ENCODE peak calls at places on chromosomes 7 and 10, in ten cellular contexts. One of them, this sample, is unnamed.

GRCh38 chr7:132225216-132226030 is 350.8 kb downstream of the PLXNA4 start:
- DNase-seq in CD4-positive, alpha-beta T cell: no peak
- DNase-seq in breast epithelium: peak
- DNase-seq in progenitor cell of endocrine pancreas: no peak
- DNase-seq in stomach: peak
- DNase-seq in choroid plexus epithelial cell: no peak
- DNase-seq in fibroblast of the aortic adventitia: no peak
- DNase-seq in heart right ventricle: peak
- DNase-seq in Caco-2: no peak
- DNase-seq in psoas muscle: no peak
- DNase-seq in this sample: no peak

GRCh38 chr7:72152171-72153131 is 259.7 kb downstream of the CALN1 start:
- DNase-seq in stomach: peak
- DNase-seq in progenitor cell of endocrine pancreas: no peak
- DNase-seq in CD4-positive, alpha-beta T cell: no peak
- DNase-seq in fibroblast of the aortic adventitia: no peak
- DNase-seq in choroid plexus epithelial cell: no peak
- DNase-seq in Caco-2: no peak
- DNase-seq in breast epithelium: no peak
- DNase-seq in heart right ventricle: no peak
- DNase-seq in psoas muscle: no peak
- DNase-seq in this sample: no peak

GRCh38 chr10:102645388-102645740 is 1.1 kb downstream of the TRIM8 start:
- DNase-seq in psoas muscle: peak
- DNase-seq in heart right ventricle: peak
- DNase-seq in choroid plexus epithelial cell: no peak
- DNase-seq in progenitor cell of endocrine pancreas: peak
- DNase-seq in breast epithelium: peak
- DNase-seq in fibroblast of the aortic adventitia: no peak
- DNase-seq in Caco-2: peak
- DNase-seq in stomach: peak
- DNase-seq in CD4-positive, alpha-beta T cell: peak
- DNase-seq in this sample: peak

GRCh38 chr10:99172130-99172738 is 63.4 kb downstream of the HPSE2 start:
- DNase-seq in fibroblast of the aortic adventitia: peak
- DNase-seq in breast epithelium: no peak
- DNase-seq in choroid plexus epithelial cell: peak
- DNase-seq in heart right ventricle: no peak
- DNase-seq in Caco-2: peak
- DNase-seq in progenitor cell of endocrine pancreas: peak
- DNase-seq in stomach: no peak
- DNase-seq in CD4-positive, alpha-beta T cell: no peak
- DNase-seq in psoas muscle: no peak
- DNase-seq in this sample: no peak

GRCh38 chr10:34889004-34889869 is 74.1 kb upstream of the PARD3 start:
- DNase-seq in choroid plexus epithelial cell: no peak
- DNase-seq in heart right ventricle: no peak
- DNase-seq in psoas muscle: no peak
- DNase-seq in CD4-positive, alpha-beta T cell: no peak
- DNase-seq in Caco-2: no peak
- DNase-seq in progenitor cell of endocrine pancreas: no peak
- DNase-seq in fibroblast of the aortic adventitia: no peak
- DNase-seq in breast epithelium: no peak
- DNase-seq in stomach: no peak
- DNase-seq in this sample: no peak

GRCh38 chr10:28677889-28678686 is 767 bp downstream of the BAMBI start:
- DNase-seq in fibroblast of the aortic adventitia: peak
- DNase-seq in progenitor cell of endocrine pancreas: peak
- DNase-seq in Caco-2: peak
- DNase-seq in heart right ventricle: peak
- DNase-seq in stomach: peak
- DNase-seq in choroid plexus epithelial cell: peak
- DNase-seq in breast epithelium: no peak
- DNase-seq in psoas muscle: peak
- DNase-seq in CD4-positive, alpha-beta T cell: no peak
- DNase-seq in this sample: no peak

GRCh38 chr7:98836811-98837631 is 32.8 kb downstream of the TMEM130 start:
- DNase-seq in breast epithelium: no peak
- DNase-seq in heart right ventricle: peak
- DNase-seq in CD4-positive, alpha-beta T cell: no peak
- DNase-seq in fibroblast of the aortic adventitia: peak
- DNase-seq in Caco-2: peak
- DNase-seq in choroid plexus epithelial cell: peak
- DNase-seq in psoas muscle: no peak
- DNase-seq in progenitor cell of endocrine pancreas: peak
- DNase-seq in stomach: peak
- DNase-seq in this sample: no peak

GRCh38 chr7:40356312-40356711 is 221.5 kb downstream of the SUGCT start:
- DNase-seq in psoas muscle: no peak
- DNase-seq in progenitor cell of endocrine pancreas: no peak
- DNase-seq in choroid plexus epithelial cell: no peak
- DNase-seq in stomach: no peak
- DNase-seq in heart right ventricle: no peak
- DNase-seq in CD4-positive, alpha-beta T cell: no peak
- DNase-seq in fibroblast of the aortic adventitia: peak
- DNase-seq in breast epithelium: no peak
- DNase-seq in Caco-2: no peak
- DNase-seq in this sample: no peak

GRCh38 chr7:3264693-3265339 is 36.2 kb upstream of the SDK1 start:
- DNase-seq in choroid plexus epithelial cell: no peak
- DNase-seq in fibroblast of the aortic adventitia: no peak
- DNase-seq in stomach: no peak
- DNase-seq in CD4-positive, alpha-beta T cell: no peak
- DNase-seq in psoas muscle: no peak
- DNase-seq in breast epithelium: no peak
- DNase-seq in progenitor cell of endocrine pancreas: no peak
- DNase-seq in heart right ventricle: no peak
- DNase-seq in Caco-2: no peak
- DNase-seq in this sample: no peak

GRCh38 chr7:107725138-107725740 is 18.7 kb upstream of the CBLL1 start:
- DNase-seq in choroid plexus epithelial cell: peak
- DNase-seq in stomach: peak
- DNase-seq in heart right ventricle: no peak
- DNase-seq in psoas muscle: no peak
- DNase-seq in fibroblast of the aortic adventitia: peak
- DNase-seq in CD4-positive, alpha-beta T cell: peak
- DNase-seq in progenitor cell of endocrine pancreas: no peak
- DNase-seq in Caco-2: peak
- DNase-seq in breast epithelium: no peak
- DNase-seq in this sample: no peak

GRCh38 chr10:50572017-50572491 is 51.7 kb downstream of the SGMS1 start:
- DNase-seq in Caco-2: peak
- DNase-seq in CD4-positive, alpha-beta T cell: no peak
- DNase-seq in psoas muscle: no peak
- DNase-seq in breast epithelium: no peak
- DNase-seq in progenitor cell of endocrine pancreas: no peak
- DNase-seq in choroid plexus epithelial cell: no peak
- DNase-seq in stomach: no peak
- DNase-seq in fibroblast of the aortic adventitia: no peak
- DNase-seq in heart right ventricle: no peak
- DNase-seq in this sample: no peak

GRCh38 chr7:151249034-151249731 is 689 bp upstream of the SMARCD3 start:
- DNase-seq in Caco-2: no peak
- DNase-seq in CD4-positive, alpha-beta T cell: no peak
- DNase-seq in psoas muscle: peak
- DNase-seq in stomach: peak
- DNase-seq in breast epithelium: peak
- DNase-seq in fibroblast of the aortic adventitia: peak
- DNase-seq in choroid plexus epithelial cell: peak
- DNase-seq in heart right ventricle: peak
- DNase-seq in progenitor cell of endocrine pancreas: no peak
- DNase-seq in this sample: no peak

GRCh38 chr10:91724933-91725332 is 73.3 kb upstream of the TNKS2 start:
- DNase-seq in Caco-2: no peak
- DNase-seq in breast epithelium: no peak
- DNase-seq in heart right ventricle: no peak
- DNase-seq in CD4-positive, alpha-beta T cell: no peak
- DNase-seq in psoas muscle: no peak
- DNase-seq in stomach: no peak
- DNase-seq in fibroblast of the aortic adventitia: no peak
- DNase-seq in progenitor cell of endocrine pancreas: no peak
- DNase-seq in choroid plexus epithelial cell: no peak
- DNase-seq in this sample: no peak

GRCh38 chr7:75776295-75776971 is 4.4 kb upstream of the CCL26 start:
- DNase-seq in stomach: no peak
- DNase-seq in fibroblast of the aortic adventitia: peak
- DNase-seq in progenitor cell of endocrine pancreas: no peak
- DNase-seq in heart right ventricle: no peak
- DNase-seq in CD4-positive, alpha-beta T cell: peak
- DNase-seq in choroid plexus epithelial cell: peak
- DNase-seq in breast epithelium: no peak
- DNase-seq in Caco-2: no peak
- DNase-seq in psoas muscle: no peak
- DNase-seq in this sample: no peak

GRCh38 chr10:3935933-3936359 is 150.9 kb upstream of the KLF6 start:
- DNase-seq in breast epithelium: no peak
- DNase-seq in progenitor cell of endocrine pancreas: no peak
- DNase-seq in stomach: peak
- DNase-seq in Caco-2: no peak
- DNase-seq in psoas muscle: no peak
- DNase-seq in heart right ventricle: no peak
- DNase-seq in choroid plexus epithelial cell: peak
- DNase-seq in fibroblast of the aortic adventitia: no peak
- DNase-seq in CD4-positive, alpha-beta T cell: no peak
- DNase-seq in this sample: no peak

GRCh38 chr10:104925232-104925851 is 284.3 kb downstream of the SORCS3 start:
- DNase-seq in heart right ventricle: no peak
- DNase-seq in fibroblast of the aortic adventitia: peak
- DNase-seq in psoas muscle: no peak
- DNase-seq in CD4-positive, alpha-beta T cell: no peak
- DNase-seq in stomach: peak
- DNase-seq in Caco-2: peak
- DNase-seq in progenitor cell of endocrine pancreas: peak
- DNase-seq in choroid plexus epithelial cell: peak
- DNase-seq in breast epithelium: no peak
- DNase-seq in this sample: no peak
- TF ChIP-seq CTCF in heart right ventricle: peak
- TF ChIP-seq CTCF in fibroblast of the aortic adventitia: peak
- TF ChIP-seq CTCF in psoas muscle: peak
- TF ChIP-seq CTCF in CD4-positive, alpha-beta T cell: peak
- TF ChIP-seq CTCF in stomach: peak
- TF ChIP-seq CTCF in Caco-2: peak
- TF ChIP-seq CTCF in progenitor cell of endocrine pancreas: peak
- TF ChIP-seq CTCF in choroid plexus epithelial cell: peak
- TF ChIP-seq CTCF in breast epithelium: peak
- TF ChIP-seq CTCF in this sample: no peak

GRCh38 chr7:145848691-145849090 is 267.9 kb upstream of the CNTNAP2 start:
- DNase-seq in breast epithelium: no peak
- DNase-seq in stomach: no peak
- DNase-seq in CD4-positive, alpha-beta T cell: no peak
- DNase-seq in progenitor cell of endocrine pancreas: peak
- DNase-seq in heart right ventricle: no peak
- DNase-seq in Caco-2: peak
- DNase-seq in choroid plexus epithelial cell: peak
- DNase-seq in fibroblast of the aortic adventitia: no peak
- DNase-seq in psoas muscle: no peak
- DNase-seq in this sample: no peak
- TF ChIP-seq CTCF in breast epithelium: no peak
- TF ChIP-seq CTCF in stomach: no peak
- TF ChIP-seq CTCF in CD4-positive, alpha-beta T cell: no peak
- TF ChIP-seq CTCF in progenitor cell of endocrine pancreas: peak
- TF ChIP-seq CTCF in heart right ventricle: peak
- TF ChIP-seq CTCF in Caco-2: peak
- TF ChIP-seq CTCF in choroid plexus epithelial cell: peak
- TF ChIP-seq CTCF in fibroblast of the aortic adventitia: no peak
- TF ChIP-seq CTCF in psoas muscle: no peak
- TF ChIP-seq CTCF in this sample: no peak

GRCh38 chr10:26448292-26448691 is 10.2 kb downstream of the APBB1IP start:
- DNase-seq in Caco-2: no peak
- DNase-seq in stomach: no peak
- DNase-seq in fibroblast of the aortic adventitia: no peak
- DNase-seq in psoas muscle: no peak
- DNase-seq in heart right ventricle: no peak
- DNase-seq in choroid plexus epithelial cell: no peak
- DNase-seq in CD4-positive, alpha-beta T cell: no peak
- DNase-seq in breast epithelium: no peak
- DNase-seq in progenitor cell of endocrine pancreas: no peak
- DNase-seq in this sample: no peak

GRCh38 chr10:26441491-26442214 is 3.5 kb downstream of the APBB1IP start:
- DNase-seq in heart right ventricle: no peak
- DNase-seq in breast epithelium: no peak
- DNase-seq in choroid plexus epithelial cell: no peak
- DNase-seq in CD4-positive, alpha-beta T cell: no peak
- DNase-seq in psoas muscle: no peak
- DNase-seq in stomach: no peak
- DNase-seq in fibroblast of the aortic adventitia: peak
- DNase-seq in Caco-2: no peak
- DNase-seq in progenitor cell of endocrine pancreas: no peak
- DNase-seq in this sample: no peak

GRCh38 chr10:26446258-26446657 is 8.1 kb downstream of the APBB1IP start:
- DNase-seq in breast epithelium: no peak
- DNase-seq in psoas muscle: no peak
- DNase-seq in progenitor cell of endocrine pancreas: no peak
- DNase-seq in fibroblast of the aortic adventitia: no peak
- DNase-seq in Caco-2: no peak
- DNase-seq in choroid plexus epithelial cell: no peak
- DNase-seq in heart right ventricle: no peak
- DNase-seq in stomach: no peak
- DNase-seq in CD4-positive, alpha-beta T cell: no peak
- DNase-seq in this sample: no peak

GRCh38 chr10:26448706-26449435 is 10.7 kb downstream of the APBB1IP start:
- DNase-seq in stomach: no peak
- DNase-seq in CD4-positive, alpha-beta T cell: peak
- DNase-seq in choroid plexus epithelial cell: no peak
- DNase-seq in Caco-2: no peak
- DNase-seq in fibroblast of the aortic adventitia: no peak
- DNase-seq in breast epithelium: no peak
- DNase-seq in progenitor cell of endocrine pancreas: no peak
- DNase-seq in psoas muscle: no peak
- DNase-seq in heart right ventricle: no peak
- DNase-seq in this sample: no peak

GRCh38 chr10:26445411-26446031 is 7.4 kb downstream of the APBB1IP start:
- DNase-seq in CD4-positive, alpha-beta T cell: no peak
- DNase-seq in progenitor cell of endocrine pancreas: no peak
- DNase-seq in Caco-2: no peak
- DNase-seq in fibroblast of the aortic adventitia: no peak
- DNase-seq in breast epithelium: no peak
- DNase-seq in psoas muscle: no peak
- DNase-seq in choroid plexus epithelial cell: no peak
- DNase-seq in heart right ventricle: no peak
- DNase-seq in stomach: no peak
- DNase-seq in this sample: no peak
- TF ChIP-seq CTCF in CD4-positive, alpha-beta T cell: no peak
- TF ChIP-seq CTCF in progenitor cell of endocrine pancreas: no peak
- TF ChIP-seq CTCF in Caco-2: no peak
- TF ChIP-seq CTCF in fibroblast of the aortic adventitia: no peak
- TF ChIP-seq CTCF in breast epithelium: no peak
- TF ChIP-seq CTCF in psoas muscle: no peak
- TF ChIP-seq CTCF in choroid plexus epithelial cell: no peak
- TF ChIP-seq CTCF in heart right ventricle: no peak
- TF ChIP-seq CTCF in stomach: no peak
- TF ChIP-seq CTCF in this sample: no peak

GRCh38 chr10:124461642-124462347 is at the start of gene LHPP:
- DNase-seq in choroid plexus epithelial cell: peak
- DNase-seq in stomach: peak
- DNase-seq in progenitor cell of endocrine pancreas: peak
- DNase-seq in heart right ventricle: peak
- DNase-seq in Caco-2: peak
- DNase-seq in fibroblast of the aortic adventitia: peak
- DNase-seq in CD4-positive, alpha-beta T cell: peak
- DNase-seq in breast epithelium: peak
- DNase-seq in psoas muscle: peak
- DNase-seq in this sample: peak
- TF ChIP-seq CTCF in choroid plexus epithelial cell: no peak
- TF ChIP-seq CTCF in stomach: peak
- TF ChIP-seq CTCF in progenitor cell of endocrine pancreas: peak
- TF ChIP-seq CTCF in heart right ventricle: peak
- TF ChIP-seq CTCF in Caco-2: peak
- TF ChIP-seq CTCF in fibroblast of the aortic adventitia: no peak
- TF ChIP-seq CTCF in CD4-positive, alpha-beta T cell: peak
- TF ChIP-seq CTCF in breast epithelium: peak
- TF ChIP-seq CTCF in psoas muscle: peak
- TF ChIP-seq CTCF in this sample: no peak

GRCh38 chr7:20343211-20343610 is 12.5 kb downstream of the ITGB8 start:
- DNase-seq in progenitor cell of endocrine pancreas: no peak
- DNase-seq in stomach: no peak
- DNase-seq in Caco-2: peak
- DNase-seq in psoas muscle: no peak
- DNase-seq in heart right ventricle: no peak
- DNase-seq in fibroblast of the aortic adventitia: no peak
- DNase-seq in CD4-positive, alpha-beta T cell: no peak
- DNase-seq in breast epithelium: no peak
- DNase-seq in choroid plexus epithelial cell: no peak
- DNase-seq in this sample: no peak
- TF ChIP-seq CTCF in progenitor cell of endocrine pancreas: peak
- TF ChIP-seq CTCF in stomach: no peak
- TF ChIP-seq CTCF in Caco-2: peak
- TF ChIP-seq CTCF in psoas muscle: no peak
- TF ChIP-seq CTCF in heart right ventricle: peak
- TF ChIP-seq CTCF in fibroblast of the aortic adventitia: peak
- TF ChIP-seq CTCF in CD4-positive, alpha-beta T cell: no peak
- TF ChIP-seq CTCF in breast epithelium: no peak
- TF ChIP-seq CTCF in choroid plexus epithelial cell: peak
- TF ChIP-seq CTCF in this sample: no peak

This sample was measured in omental fat pad.